ENCODE peak calls at places on chromosomes 1 and 21, in four cellular contexts. E is dorsolateral prefrontal cortex, Q is neural crest cell, R is cardiac fibroblast. Y is an unnamed sample.

GRCh38 chr1:240189386-240189989 is 97.8 kb downstream of the FMN2 start:
- DNase-seq in E (no peak), Q (peak; percentile 44), R (peak; percentile 57), Y (peak; percentile 18)

GRCh38 chr1:43308635-43309580 is 8.1 kb downstream of the TIE1 start:
- DNase-seq in E (no peak), Q (no peak), R (no peak), Y (no peak)

GRCh38 chr21:33064623-33064996 is 5.3 kb upstream of the OLIG1 start:
- DNase-seq in E (peak; percentile 72), Q (no peak), R (no peak), Y (no peak)

GRCh38 chr1:241857131-241857530 is 9.1 kb downstream of the EXO1 start:
- DNase-seq in E (no peak), Q (no peak), R (no peak), Y (no peak)

GRCh38 chr1:206472454-206472853 is 2.2 kb downstream of the IKBKE start:
- DNase-seq in E (no peak), Q (no peak), R (peak; percentile 70), Y (no peak)

GRCh38 chr1:3906672-3907020 is 6.6 kb upstream of the C1orf174 start:
- DNase-seq in E (no peak), Q (no peak), R (no peak), Y (no peak)

GRCh38 chr1:66271216-66271903 is 262.6 kb upstream of the SGIP1 start:
- DNase-seq in E (peak; percentile 40), Q (peak; percentile 37), R (peak; percentile 99), Y (no peak)

GRCh38 chr1:3662080-3662671 is 9.9 kb downstream of the TP73 start:
- DNase-seq in E (no peak), Q (no peak), R (no peak), Y (no peak)

GRCh38 chr1:53378061-53378460 is 50.2 kb upstream of the LRP8 start:
- DNase-seq in E (peak; percentile 17), Q (no peak), R (no peak), Y (no peak)

GRCh38 chr1:26322042-26322331 is 4.2 kb downstream of the CD52 start:
- DNase-seq in E (no peak), Q (no peak), R (no peak), Y (no peak)

GRCh38 chr1:201137579-201138310 is 10.8 kb upstream of the ASCL5 start:
- DNase-seq in E (peak; percentile 79), Q (no peak), R (peak; percentile 81), Y (no peak)

GRCh38 chr1:213123532-213123931 is 72.5 kb downstream of the RPS6KC1 start:
- DNase-seq in E (no peak), Q (no peak), R (peak; percentile 76), Y (no peak)

GRCh38 chr1:203084588-203085527 is 954 bp downstream of the MYOG start:
- DNase-seq in E (no peak), Q (no peak), R (no peak), Y (no peak)

GRCh38 chr1:8866173-8866791 is 12.2 kb downstream of the ENO1 start:
- DNase-seq in E (no peak), Q (no peak), R (no peak), Y (no peak)

GRCh38 chr1:17214876-17215544 is 10.1 kb downstream of the PADI1 start:
- DNase-seq in E (no peak), Q (no peak), R (no peak), Y (no peak)

GRCh38 chr1:29171089-29171488 is 10.6 kb downstream of the SRSF4 start:
- DNase-seq in E (no peak), Q (no peak), R (peak; percentile 53), Y (no peak)

GRCh38 chr1:182556279-182556678 is 32.8 kb downstream of the RNASEL start:
- DNase-seq in E (no peak), Q (no peak), R (no peak), Y (no peak)

GRCh38 chr1:67500413-67500959 is 70.3 kb upstream of the SERBP1 start:
- DNase-seq in E (peak; percentile 85), Q (peak; percentile 86), R (peak; percentile 84), Y (peak; percentile 88)
- TF ChIP-seq CTCF in E (peak; percentile 99), Q (peak; percentile 99), R (peak; percentile 99), Y (peak; percentile 99)

GRCh38 chr1:10690484-10690883 is 106.0 kb downstream of the CASZ1 start:
- DNase-seq in E (no peak), Q (no peak), R (no peak), Y (no peak)
- TF ChIP-seq CTCF in E (no peak), Q (no peak), R (no peak), Y (no peak)

GRCh38 chr1:14576155-14576554 is 22.3 kb upstream of the KAZN start:
- DNase-seq in E (no peak), Q (no peak), R (no peak), Y (no peak)

GRCh38 chr1:14570514-14570913 is 28.0 kb upstream of the KAZN start:
- DNase-seq in E (no peak), Q (no peak), R (no peak), Y (no peak)

GRCh38 chr1:14572861-14573260 is 25.6 kb upstream of the KAZN start:
- DNase-seq in E (no peak), Q (no peak), R (no peak), Y (no peak)

GRCh38 chr1:14568716-14569115 is 29.8 kb upstream of the KAZN start:
- DNase-seq in E (no peak), Q (no peak), R (no peak), Y (no peak)

DNA sequence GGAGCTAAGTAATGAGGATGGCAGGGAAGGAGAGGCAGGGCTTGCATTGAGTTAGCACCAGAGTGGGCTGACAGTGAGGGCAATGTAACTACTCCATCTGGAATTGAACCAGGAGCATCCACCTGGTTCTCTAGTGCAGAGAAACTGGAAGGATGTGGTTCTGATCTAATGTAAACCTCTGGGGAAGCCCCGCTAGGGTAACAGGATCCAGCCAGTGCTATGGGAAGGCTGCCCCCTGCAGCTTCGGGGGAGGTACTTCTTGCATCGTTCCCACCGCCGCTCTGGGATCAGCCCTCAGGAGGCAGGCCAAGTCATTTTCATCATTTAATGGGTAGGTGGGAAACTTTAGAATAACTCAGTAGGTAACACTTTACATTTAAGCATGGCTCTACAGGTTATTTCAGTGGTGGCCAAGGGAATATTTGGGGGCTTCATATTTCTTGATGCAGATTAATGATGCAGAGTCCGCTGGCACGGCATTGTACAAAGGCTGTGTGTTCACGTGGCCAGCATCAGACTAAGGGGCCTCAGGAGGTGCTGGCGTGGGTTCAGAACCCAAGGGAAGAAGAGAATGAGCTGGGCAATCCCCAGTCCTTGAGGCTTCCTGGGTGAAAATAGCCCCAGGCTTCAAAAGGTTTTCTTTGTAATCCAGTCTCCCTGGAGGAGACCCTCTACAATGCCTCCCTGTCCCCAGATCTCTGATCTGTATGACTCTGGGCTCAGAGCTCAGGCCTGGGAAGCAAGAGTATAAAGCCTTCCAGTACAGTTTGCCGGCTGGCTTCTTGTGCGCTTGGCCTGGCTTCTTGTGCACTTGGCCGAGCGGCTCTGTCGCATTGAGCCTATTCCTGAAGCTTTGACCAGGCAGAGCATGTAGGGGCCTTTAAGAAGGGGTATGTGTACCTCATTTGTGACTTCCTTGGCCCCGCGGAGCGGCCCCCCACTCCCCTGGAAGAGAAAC is 26.4 kb upstream of the KAZN start:
- DNase-seq in E (no peak), Q (peak; percentile 13), R (no peak), Y (no peak)
- TF ChIP-seq CTCF in E (peak; percentile 27), Q (peak; percentile 56), R (no peak), Y (peak; percentile 54)

GRCh38 chr1:234770924-234771540 is 161.1 kb upstream of the IRF2BP2 start:
- DNase-seq in E (no peak), Q (no peak), R (no peak), Y (no peak)

GRCh38 chr1:234769284-234769998 is 159.5 kb upstream of the IRF2BP2 start:
- DNase-seq in E (no peak), Q (no peak), R (no peak), Y (no peak)

GRCh38 chr1:234768569-234769283 is 158.7 kb upstream of the IRF2BP2 start:
- DNase-seq in E (no peak), Q (no peak), R (no peak), Y (no peak)

GRCh38 chr1:234771642-234772344 is 161.8 kb upstream of the IRF2BP2 start:
- DNase-seq in E (no peak), Q (no peak), R (no peak), Y (no peak)

DNA sequence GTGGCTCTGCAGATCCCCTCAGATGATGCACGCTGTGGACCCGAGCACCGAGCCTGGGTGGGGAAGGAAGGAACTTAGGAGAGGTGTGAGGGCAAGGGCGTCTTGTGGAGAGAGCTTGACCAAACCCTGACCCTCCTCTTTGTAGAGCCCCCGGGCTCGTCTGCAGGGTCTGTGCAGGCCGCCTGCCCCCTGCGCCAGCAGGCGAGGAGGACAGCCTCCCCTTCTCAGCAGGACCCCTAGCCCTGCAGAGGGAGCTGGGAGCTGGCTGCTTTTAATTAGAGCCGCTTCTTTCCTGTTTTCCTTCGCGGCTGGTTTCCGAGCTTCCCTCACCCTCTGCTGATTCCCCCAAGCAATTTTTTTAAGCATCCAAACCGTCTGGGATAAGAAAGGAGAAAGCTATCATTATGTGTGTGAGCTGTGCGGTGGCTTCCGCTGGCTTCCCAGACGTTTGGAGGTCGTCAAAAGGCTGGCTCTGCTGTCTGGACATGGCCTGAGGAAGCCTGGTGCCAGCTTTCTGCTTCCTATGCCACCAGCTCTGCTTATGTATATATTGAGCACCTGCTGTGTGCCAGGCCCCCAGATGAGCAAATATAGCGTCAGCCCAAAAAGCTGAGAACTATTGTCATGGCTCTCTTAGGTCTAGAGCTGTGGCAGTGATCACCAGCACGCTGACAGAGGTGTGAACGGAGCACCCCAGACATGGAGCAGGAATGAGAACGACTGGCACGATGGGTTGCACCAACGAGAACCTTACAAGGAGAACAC is 160.2 kb upstream of the IRF2BP2 start:
- DNase-seq in E (no peak), Q (no peak), R (no peak), Y (no peak)
- TF ChIP-seq CTCF in E (no peak), Q (no peak), R (no peak), Y (no peak)

GRCh38 chr1:155974208-155975165 is 3.9 kb downstream of the ARHGEF2 start:
- DNase-seq in E (peak; percentile 81), Q (no peak), R (no peak), Y (no peak)
- TF ChIP-seq CTCF in E (no peak), Q (no peak), R (no peak), Y (no peak)

DNA sequence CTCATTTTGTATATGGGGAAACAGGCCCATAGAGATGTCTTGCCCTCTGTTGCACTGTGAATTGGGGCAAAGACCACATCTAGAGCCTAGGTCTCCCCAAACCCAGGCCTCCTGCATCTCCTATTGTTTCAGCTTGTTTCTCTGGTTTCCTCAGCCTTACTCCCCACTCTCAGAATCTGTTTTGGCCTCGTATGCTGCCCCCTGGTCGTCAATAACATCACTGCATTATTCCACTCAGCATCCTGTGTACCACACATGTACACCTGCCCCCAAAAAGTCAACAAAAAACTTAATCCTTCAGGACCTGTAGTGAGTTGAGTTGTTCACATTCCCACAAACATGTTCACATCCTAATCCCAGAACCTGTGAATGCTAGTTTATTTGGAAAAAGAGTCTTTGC is 184.8 kb downstream of the BRINP2 start:
- DNase-seq in E (peak; percentile 43), Q (peak; percentile 26), R (peak; percentile 58), Y (peak; percentile 12)
- TF ChIP-seq CTCF in E (peak; percentile 42), Q (peak; percentile 63), R (peak; percentile 69), Y (peak; percentile 62)

GRCh38 chr1:166839600-166840308 is 479 bp downstream of the POGK start:
- DNase-seq in E (peak; percentile 53), Q (peak; percentile 29), R (peak; percentile 32), Y (peak; percentile 23)
- TF ChIP-seq CTCF in E (no peak), Q (peak; percentile 40), R (peak; percentile 32), Y (peak; percentile 42)

DNA sequence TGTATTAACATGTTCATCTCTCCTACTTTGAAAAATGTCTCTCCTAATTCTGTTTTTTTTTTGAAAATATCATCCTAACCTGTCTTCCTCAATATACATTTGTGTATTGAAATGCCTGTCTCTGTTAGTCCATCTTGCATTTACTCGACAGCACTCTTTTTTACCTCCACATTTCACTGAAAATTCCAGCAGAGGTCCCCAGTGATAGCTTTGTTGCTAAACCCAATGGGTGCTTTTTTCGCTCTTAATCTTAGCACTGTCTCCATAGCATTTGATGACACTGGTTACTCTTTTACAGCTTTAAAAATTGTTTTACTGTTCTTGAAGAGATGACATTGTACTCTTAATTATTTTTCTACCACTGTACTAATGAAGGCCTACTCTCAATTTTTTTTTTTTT is 10.8 kb downstream of the OSBPL9 start:
- DNase-seq in E (no peak), Q (no peak), R (peak; percentile 79), Y (no peak)
- TF ChIP-seq CTCF in E (peak; percentile 46), Q (peak; percentile 48), R (peak; percentile 55), Y (peak; percentile 58)